ENCODE peak calls at places on chromosomes 4 and X, in four cellular contexts. V is IMR-90, F is H9, Q is H1. M is an unnamed sample.

GRCh38 chr4:77001907-77002306 is 52.4 kb downstream of the SEPTIN11 start:
- DNase-seq in Q (no peak), V (peak), F (no peak), M (no peak)

GRCh38 chrX:72713130-72713529 is 976 bp downstream of the PHKA1 start:
- DNase-seq in F (no peak), V (no peak), Q (no peak), M (no peak)

GRCh38 chrX:38651625-38652601 is 90.6 kb downstream of the TSPAN7 start:
- DNase-seq in F (no peak), V (no peak), Q (no peak), M (no peak)

GRCh38 chr4:152523731-152524130 is 12.2 kb downstream of the FBXW7 start:
- DNase-seq in F (no peak), V (no peak), Q (no peak), M (no peak)

GRCh38 chrX:11678174-11678573 is 12.5 kb upstream of the ARHGAP6 start:
- DNase-seq in F (no peak), V (no peak), Q (no peak), M (no peak)

GRCh38 chr4:165328101-165328425 is 594 bp downstream of the MSMO1 start:
- DNase-seq in Q (no peak), V (no peak), F (no peak), M (no peak)

GRCh38 chr4:59838236-59838635 is 1361.9 kb upstream of the ADGRL3 start:
- DNase-seq in F (no peak), Q (no peak), V (no peak), M (no peak)

GRCh38 chr4:104447346-104447745 is 47.3 kb downstream of the CXXC4 start:
- DNase-seq in F (no peak), Q (no peak), V (no peak), M (no peak)

GRCh38 chrX:47513697-47514085 is 30.7 kb upstream of the ZNF41 start:
- DNase-seq in F (no peak), Q (no peak), V (no peak), M (peak)

GRCh38 chr4:119238068-119238722 is 25.7 kb downstream of the USP53 start:
- DNase-seq in V (peak), Q (no peak), F (no peak), M (peak)

GRCh38 chr4:113462286-113462685 is 299.3 kb downstream of the CAMK2D start:
- DNase-seq in F (no peak), V (no peak), Q (no peak), M (no peak)

GRCh38 chr4:108168213-108168671 is 490 bp downstream of the LEF1 start:
- DNase-seq in V (peak), F (no peak), Q (no peak), M (no peak)

GRCh38 chr4:123398151-123398802 is 1.7 kb downstream of the SPRY1 start:
- DNase-seq in Q (no peak), V (peak), F (peak), M (peak)

GRCh38 chrX:46333550-46333949 is 211.7 kb downstream of the ZNF674 start:
- DNase-seq in V (no peak), Q (no peak), F (no peak), M (no peak)

GRCh38 chr4:66193487-66193886 is 523.2 kb upstream of the EPHA5 start:
- DNase-seq in F (no peak), Q (no peak), V (no peak), M (no peak)

GRCh38 chr4:155164705-155165104 is 43.7 kb upstream of the NPY2R start:
- DNase-seq in F (no peak), Q (no peak), V (no peak), M (no peak)

GRCh38 chr4:74038161-74039064 is at the start of gene CXCL3:
- DNase-seq in F (peak), Q (no peak), V (peak), M (peak)

GRCh38 chr4:139453041-139453370 is 915 bp upstream of the RAB33B start:
- DNase-seq in V (no peak), F (no peak), Q (no peak), M (peak)

GRCh38 chrX:11143931-11144678 is 33.0 kb downstream of the HCCS start:
- DNase-seq in V (peak), Q (no peak), F (peak), M (peak)

GRCh38 chr4:22500128-22500611 is 15.7 kb downstream of the ADGRA3 start:
- DNase-seq in Q (no peak), F (no peak), V (no peak), M (no peak)

DNA sequence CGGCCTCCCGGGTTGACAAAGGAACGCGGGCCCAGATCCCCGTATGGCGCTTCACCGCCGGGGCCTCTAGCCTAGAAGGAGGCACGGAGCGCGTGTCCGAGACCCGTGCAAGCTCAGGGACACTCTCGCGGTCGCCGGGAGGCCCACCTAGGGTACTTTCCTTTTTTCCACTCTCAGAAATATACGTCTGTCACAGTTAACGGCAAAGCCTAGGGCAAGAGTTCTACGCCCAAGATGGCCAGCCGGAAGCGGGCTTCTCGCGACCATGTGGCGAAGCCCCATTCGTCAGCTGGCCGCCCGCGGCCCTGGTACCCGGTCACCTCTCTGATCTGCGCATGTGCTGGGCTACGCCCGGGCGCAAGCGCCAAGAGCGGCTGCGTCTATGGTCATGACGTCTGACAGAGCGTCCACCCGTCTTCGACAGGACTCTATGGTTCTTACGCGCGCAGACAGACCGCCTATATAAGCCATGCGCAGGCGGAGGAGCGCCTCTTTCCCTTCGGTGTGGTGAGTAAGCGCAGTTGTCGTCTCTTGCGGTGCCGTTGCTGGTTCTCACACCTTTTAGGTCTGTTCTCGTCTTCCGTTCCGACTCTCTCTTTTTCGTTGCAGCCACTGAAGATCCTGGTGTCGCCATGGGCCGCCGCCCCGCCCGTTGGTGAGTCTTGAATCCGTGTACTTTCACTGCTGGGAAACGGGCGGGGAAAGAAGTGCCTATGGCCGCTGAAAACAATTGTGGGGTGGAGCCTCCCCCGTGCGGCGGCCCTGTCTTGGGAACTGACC is at the start of gene RPL10:
- DNase-seq in F (peak), Q (peak), V (peak), M (peak)
- H2BK5ac ChIP-seq in F (peak), Q (peak), V (peak), M (peak)

GRCh38 chr4:186924723-186925122 is 201.1 kb upstream of the FAT1 start:
- DNase-seq in F (no peak), Q (no peak), V (peak), M (no peak)

GRCh38 chr4:186918466-186918865 is 194.8 kb upstream of the FAT1 start:
- DNase-seq in V (no peak), Q (no peak), F (no peak), M (no peak)

GRCh38 chr4:186915816-186916215 is 192.2 kb upstream of the FAT1 start:
- DNase-seq in F (no peak), V (no peak), Q (no peak), M (peak)

GRCh38 chr4:186919340-186919739 is 195.7 kb upstream of the FAT1 start:
- DNase-seq in F (no peak), V (no peak), Q (no peak), M (no peak)

GRCh38 chr4:186920486-186920885 is 196.8 kb upstream of the FAT1 start:
- DNase-seq in Q (no peak), F (no peak), V (peak), M (no peak)
- H3K27ac ChIP-seq in Q (no peak), F (no peak), V (peak), M (no peak)

GRCh38 chr4:82528074-82528473 is 33.7 kb downstream of the TMEM150C start:
- DNase-seq in Q (no peak), V (no peak), F (no peak), M (no peak)
- H3K56ac ChIP-seq in Q (no peak), V (no peak), F (no peak), M (no peak)

DNA sequence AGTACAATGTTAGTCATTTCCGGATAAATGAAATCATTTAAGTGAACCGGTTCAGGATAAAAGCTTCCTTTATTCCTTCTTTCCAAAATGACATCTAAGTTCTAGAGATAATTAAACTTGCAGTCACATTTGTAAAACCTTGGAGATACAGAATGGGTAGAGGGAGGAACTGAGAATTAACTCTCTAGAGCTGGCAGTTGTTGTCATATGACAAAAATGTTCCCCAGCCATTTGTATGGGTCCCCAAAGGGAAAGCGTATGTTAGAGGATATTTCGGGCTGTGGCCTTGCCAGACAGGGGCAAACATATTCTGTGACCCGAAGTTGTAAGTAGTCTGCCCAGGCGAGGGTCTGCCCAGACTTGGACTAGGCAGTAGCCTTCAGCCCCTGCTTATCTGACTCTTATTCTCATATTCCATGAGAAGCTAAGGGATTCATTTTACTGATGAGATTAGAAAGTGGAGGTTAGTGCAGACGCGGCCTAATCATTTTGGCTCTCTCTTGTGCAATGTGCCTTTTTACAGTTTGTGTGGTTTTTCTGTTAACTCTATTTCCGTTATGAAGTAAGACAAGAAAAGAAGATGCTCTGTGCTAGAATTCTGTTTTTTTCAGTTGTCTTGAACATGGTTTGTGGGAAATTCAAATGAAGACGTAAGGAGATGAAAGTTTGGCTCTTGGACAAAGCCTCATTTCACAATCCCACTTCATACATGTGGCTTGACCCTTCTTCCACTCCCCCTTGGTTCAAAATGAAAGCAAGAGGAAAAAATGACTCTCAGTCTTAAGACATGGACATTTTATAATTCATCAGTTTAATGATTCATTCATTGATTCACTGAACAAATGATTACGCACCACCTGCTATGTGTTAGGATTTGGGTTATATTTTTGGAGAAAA is 2394.2 kb upstream of the AGA start:
- DNase-seq in F (no peak), Q (no peak), V (peak), M (no peak)
- H2BK5ac ChIP-seq in F (no peak), Q (no peak), V (no peak), M (no peak)

GRCh38 chrX:10017866-10018265 is 50.7 kb downstream of the CLDN34 start:
- DNase-seq in F (no peak), V (peak), Q (no peak), M (peak)
- H3K27ac ChIP-seq in F (no peak), V (peak), Q (no peak), M (no peak)

DNA sequence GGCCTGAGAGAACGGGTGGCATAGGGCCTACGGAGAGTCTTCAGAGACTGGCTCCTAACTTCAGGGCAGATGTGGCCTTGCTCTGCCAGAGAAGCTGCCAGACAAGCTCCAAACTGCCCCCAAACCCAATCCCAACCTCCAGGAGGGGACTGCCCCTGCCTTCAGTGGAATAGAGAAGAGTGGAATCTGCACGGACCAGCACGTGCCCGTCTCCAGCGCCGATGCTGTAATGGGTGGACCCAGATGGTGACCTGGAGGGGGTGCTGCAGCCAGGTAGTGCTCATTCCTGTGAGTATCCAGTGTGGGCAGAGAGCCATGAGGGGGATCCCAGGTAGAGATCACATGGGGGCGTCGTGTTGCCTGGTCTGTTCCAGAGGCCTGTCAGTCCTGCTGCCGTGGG is 73.2 kb upstream of the NKX1-1 start:
- DNase-seq in V (no peak), Q (no peak), F (peak), M (no peak)
- H3K56ac ChIP-seq in V (no peak), Q (no peak), F (no peak), M (no peak)

M was measured in mesendoderm.